ENCODE peak calls at places on chromosomes 16 and 17, in eight cellular contexts. O is lower leg skin, T is thoracic aorta, N is body of pancreas, G is fibroblast of lung, L is cardiac fibroblast, Z is lower lobe of right lung, C is brain microvascular endothelial cell. R is an unnamed sample.

GRCh38 chr17:80539022-80539421 is 5.6 kb upstream of the RPTOR start:
- DNase-seq in Z (no peak), N (no peak), O (no peak), T (no peak), L (no peak), G (no peak), C (no peak), R (no peak)

GRCh38 chr17:30905742-30906100 is 317 bp downstream of the TEFM start:
- DNase-seq in G (no peak), L (no peak), N (no peak), O (no peak), C (peak), Z (no peak), T (no peak), R (no peak)

GRCh38 chr16:58197314-58198012 is 443 bp downstream of the CSNK2A2 start:
- DNase-seq in G (no peak), N (no peak), Z (no peak), T (no peak), C (no peak), L (no peak), O (no peak), R (peak)

GRCh38 chr16:22634913-22635312 is 124.2 kb downstream of the NPIPB5 start:
- DNase-seq in N (no peak), Z (no peak), L (no peak), O (no peak), G (no peak), C (no peak), T (no peak), R (no peak)

GRCh38 chr16:68529931-68530667 is 9.0 kb upstream of the ZFP90 start:
- DNase-seq in T (peak), Z (peak), O (peak), L (peak), G (peak), C (peak), N (peak), R (peak)

GRCh38 chr17:5011928-5012327 is 14.2 kb downstream of the KIF1C start:
- DNase-seq in Z (no peak), C (peak), G (peak), T (no peak), N (no peak), O (no peak), L (peak), R (no peak)

GRCh38 chr16:23355106-23355670 is 53.1 kb downstream of the SCNN1B start:
- DNase-seq in T (no peak), Z (peak), O (no peak), G (no peak), L (no peak), N (no peak), C (no peak), R (no peak)

GRCh38 chr17:66739553-66739952 is 95.4 kb upstream of the CACNG5 start:
- DNase-seq in N (no peak), T (no peak), Z (no peak), C (no peak), O (no peak), G (no peak), L (no peak), R (no peak)

GRCh38 chr17:47670064-47670463 is 20.3 kb downstream of the KPNB1 start:
- DNase-seq in C (no peak), N (no peak), T (no peak), O (no peak), Z (no peak), L (no peak), G (no peak), R (no peak)

GRCh38 chr17:19867654-19868395 is at the start of gene ULK2:
- DNase-seq in O (peak), Z (peak), L (peak), G (peak), T (no peak), N (peak), C (peak), R (peak)

GRCh38 chr17:79607941-79608728 is 2.7 kb downstream of the RBFOX3 start:
- DNase-seq in N (peak), Z (no peak), L (peak), G (no peak), C (peak), T (no peak), O (no peak), R (no peak)

GRCh38 chr17:80254396-80255241 is 6.0 kb upstream of the RNF213 start:
- DNase-seq in Z (no peak), C (peak), N (peak), G (peak), T (peak), L (peak), O (no peak), R (peak)

GRCh38 chr17:29581583-29582253 is 7.7 kb downstream of the GIT1 start:
- DNase-seq in L (no peak), O (peak), N (peak), T (no peak), C (no peak), G (no peak), Z (peak), R (peak)

GRCh38 chr16:80824623-80825364 is 20.4 kb upstream of the CDYL2 start:
- DNase-seq in C (peak), L (peak), O (no peak), G (peak), Z (no peak), T (no peak), N (peak), R (no peak)

GRCh38 chr17:72587773-72588511 is 467.1 kb downstream of the SOX9 start:
- DNase-seq in Z (no peak), L (peak), O (no peak), N (no peak), C (peak), T (no peak), G (peak), R (peak)

GRCh38 chr16:50709980-50710379 is 16.6 kb downstream of the NOD2 start:
- DNase-seq in N (no peak), G (no peak), C (no peak), O (no peak), L (no peak), Z (no peak), T (no peak), R (no peak)

GRCh38 chr17:78977681-78977943 is 2.1 kb downstream of the LGALS3BP start:
- DNase-seq in O (no peak), N (no peak), T (no peak), L (no peak), G (no peak), Z (no peak), C (no peak), R (no peak)

GRCh38 chr17:77565166-77565565 is 393.3 kb upstream of the TNRC6C start:
- DNase-seq in N (no peak), L (no peak), C (no peak), T (no peak), Z (peak), G (no peak), O (no peak), R (no peak)

GRCh38 chr17:65573283-65573603 is 11.8 kb upstream of the AXIN2 start:
- DNase-seq in Z (no peak), O (no peak), N (no peak), L (no peak), G (no peak), C (no peak), T (no peak), R (no peak)

GRCh38 chr16:293043-293775 is 10.2 kb downstream of the PDIA2 start:
- DNase-seq in G (no peak), L (no peak), Z (no peak), O (no peak), N (no peak), T (no peak), C (no peak), R (no peak)

GRCh38 chr17:56679767-56680422 is 86.4 kb downstream of the NOG start:
- DNase-seq in T (no peak), N (no peak), L (no peak), Z (no peak), O (no peak), G (no peak), C (peak), R (no peak)

GRCh38 chr17:75667825-75668224 is 687 bp downstream of the SAP30BP start:
- DNase-seq in O (no peak), N (no peak), C (no peak), T (no peak), Z (no peak), G (no peak), L (no peak), R (no peak)

GRCh38 chr17:6413073-6413472 is 21.8 kb downstream of the AIPL1 start:
- DNase-seq in Z (no peak), O (no peak), G (peak), C (no peak), T (no peak), N (no peak), L (peak), R (no peak)

GRCh38 chr16:81703177-81704155 is 75.6 kb upstream of the PLCG2 start:
- DNase-seq in T (no peak), N (no peak), G (peak), L (peak), O (no peak), Z (peak), C (peak), R (peak)

GRCh38 chr16:66706506-66706880 is 9.9 kb upstream of the CMTM4 start:
- DNase-seq in T (no peak), O (no peak), N (no peak), Z (no peak), C (no peak), L (peak), G (no peak), R (peak)

GRCh38 chr16:28924399-28924761 is 658 bp downstream of the RABEP2 start:
- DNase-seq in C (no peak), G (no peak), O (no peak), Z (no peak), L (no peak), N (no peak), T (no peak), R (no peak)

GRCh38 chr17:75808905-75809621 is 24.5 kb downstream of the UNK start:
- DNase-seq in G (peak), O (peak), N (peak), T (no peak), Z (peak), C (peak), L (peak), R (no peak)

DNA sequence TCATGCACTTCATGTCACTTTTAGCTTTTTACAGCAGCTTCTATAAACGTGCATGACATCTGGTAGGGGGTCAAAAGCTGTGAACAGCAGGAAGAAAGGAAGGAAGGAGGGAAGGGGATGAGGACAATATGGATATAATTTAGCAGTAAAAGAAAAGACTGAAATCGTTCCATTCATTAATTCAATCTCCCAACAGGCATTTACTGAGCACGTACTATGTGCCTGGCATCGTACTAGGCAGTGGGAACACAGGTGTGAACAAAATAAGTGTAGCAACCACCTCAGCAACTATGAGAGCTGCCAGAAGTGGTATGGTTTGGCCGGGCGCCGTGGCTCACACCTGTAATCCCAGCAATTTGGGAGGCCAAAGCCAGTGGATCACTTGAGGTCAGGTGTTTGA is 19.1 kb upstream of the USP7 start:
- DNase-seq in O (no peak), Z (no peak), N (no peak), G (no peak), L (no peak), C (no peak), T (no peak), R (no peak)
- H3K4me3 ChIP-seq in O (no peak), Z (no peak), N (no peak), G (no peak), L (no peak), C (no peak), T (no peak), R (no peak)

GRCh38 chr17:17385502-17385901 is 82.3 kb downstream of the NT5M start:
- DNase-seq in G (no peak), Z (no peak), O (no peak), T (no peak), C (no peak), N (no peak), L (no peak), R (no peak)

GRCh38 chr17:17386143-17386800 is 83.1 kb downstream of the NT5M start:
- DNase-seq in Z (no peak), L (no peak), O (no peak), C (no peak), G (no peak), N (no peak), T (no peak), R (no peak)

GRCh38 chr17:17388657-17389496 is 85.7 kb downstream of the NT5M start:
- DNase-seq in T (no peak), N (no peak), O (no peak), G (no peak), Z (no peak), C (no peak), L (no peak), R (no peak)

GRCh38 chr17:17387017-17387416 is 83.8 kb downstream of the NT5M start:
- DNase-seq in T (no peak), N (peak), C (no peak), O (no peak), L (no peak), Z (no peak), G (no peak), R (peak)

DNA sequence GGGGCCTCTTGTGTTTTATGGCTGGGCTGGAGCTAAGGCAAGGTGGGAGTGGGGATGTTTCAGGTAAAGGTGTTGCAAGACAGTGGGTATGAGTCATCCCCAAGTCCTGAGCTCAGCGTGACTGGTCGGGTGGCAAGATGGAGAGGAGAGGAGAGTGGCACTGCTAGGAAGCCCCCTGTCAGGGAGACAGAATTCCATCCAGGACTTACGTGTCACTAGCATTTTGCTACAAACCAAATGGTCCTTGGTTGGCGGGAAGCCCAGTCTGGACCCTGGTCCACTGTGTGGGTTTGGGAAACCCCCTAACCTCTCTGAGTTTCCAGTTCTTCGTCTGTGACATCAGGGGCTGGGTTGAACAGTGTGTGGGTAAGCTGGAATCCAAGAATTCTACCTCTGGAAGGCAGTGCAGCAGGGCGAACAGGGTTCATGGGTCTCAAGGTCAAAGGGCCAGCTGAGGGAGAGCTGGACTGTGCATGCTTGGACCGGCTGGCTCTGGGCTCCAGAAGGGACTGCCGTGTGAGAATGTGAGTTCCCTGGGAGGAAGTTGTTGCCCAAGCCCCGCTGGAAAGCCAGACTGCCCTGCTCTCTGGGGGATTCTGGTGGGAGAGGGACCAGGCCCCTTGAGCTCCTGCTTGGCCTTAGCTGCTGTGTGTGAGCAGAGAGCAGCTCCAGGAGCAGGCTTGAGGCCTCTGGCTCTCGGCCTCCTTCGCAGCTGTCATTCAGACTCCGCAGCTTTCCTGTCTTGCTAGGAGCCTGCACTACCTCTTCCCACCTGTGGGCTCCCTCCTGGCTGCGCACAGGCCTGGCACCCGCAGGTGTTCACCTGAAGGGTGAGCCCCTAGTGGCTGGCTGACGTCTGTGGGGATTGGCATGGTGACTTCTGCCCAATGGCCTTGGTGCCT is 84.5 kb downstream of the NT5M start:
- DNase-seq in O (no peak), C (no peak), L (no peak), Z (peak), N (peak), G (no peak), T (no peak), R (peak)
- TF ChIP-seq CTCF in O (no peak), C (peak), L (peak), Z (peak), N (peak), G (peak), T (no peak), R (peak)

DNA sequence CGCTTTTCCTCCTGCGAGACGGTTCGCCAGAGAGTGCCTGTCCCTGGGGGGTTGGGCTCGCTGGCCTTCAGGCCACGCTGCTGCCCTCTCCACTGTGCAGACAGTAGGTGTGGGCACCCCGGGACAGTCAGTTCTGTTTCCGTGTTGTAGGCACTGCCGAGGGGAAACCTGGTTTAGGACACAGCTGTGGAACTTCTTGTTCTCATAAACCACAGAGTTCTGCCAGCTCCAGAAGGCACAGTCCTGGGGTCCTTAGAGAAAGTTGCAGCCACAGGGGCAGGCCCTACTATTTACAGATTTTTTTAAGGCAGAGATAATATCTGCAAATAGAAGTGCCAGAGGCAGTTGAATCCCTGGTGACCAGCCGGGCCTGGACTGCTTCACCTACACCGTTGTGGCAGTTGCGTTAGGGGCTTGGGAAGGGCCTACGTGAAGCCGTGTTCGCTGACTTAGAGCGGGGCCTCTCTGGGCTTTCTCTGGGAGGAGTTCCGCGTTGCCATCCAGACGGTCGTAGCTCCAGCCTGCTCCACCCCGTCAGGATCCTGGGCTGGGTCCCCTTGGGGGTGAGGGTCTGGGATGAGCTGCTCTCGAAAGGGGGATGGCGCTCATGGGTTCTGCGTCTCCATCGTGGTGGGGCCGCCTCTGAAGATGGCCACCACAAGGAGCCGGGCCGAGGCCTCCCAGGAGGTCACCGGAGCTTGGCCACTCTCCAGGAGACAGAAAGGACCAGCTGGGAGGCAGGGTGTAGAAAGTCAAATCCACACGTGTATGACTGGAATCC is 126.3 kb downstream of the BANP start:
- DNase-seq in N (no peak), G (no peak), O (no peak), C (no peak), T (no peak), L (no peak), Z (peak), R (no peak)
- H3K4me3 ChIP-seq in N (no peak), G (no peak), O (no peak), C (no peak), T (no peak), L (no peak), Z (no peak), R (no peak)

GRCh38 chr17:59451706-59452105 is 113.7 kb upstream of the DHX40 start:
- DNase-seq in N (no peak), T (no peak), L (peak), Z (no peak), O (no peak), C (peak), G (peak), R (no peak)
- TF ChIP-seq CTCF in N (no peak), T (no peak), L (no peak), Z (no peak), O (no peak), C (no peak), G (no peak), R (no peak)

DNA sequence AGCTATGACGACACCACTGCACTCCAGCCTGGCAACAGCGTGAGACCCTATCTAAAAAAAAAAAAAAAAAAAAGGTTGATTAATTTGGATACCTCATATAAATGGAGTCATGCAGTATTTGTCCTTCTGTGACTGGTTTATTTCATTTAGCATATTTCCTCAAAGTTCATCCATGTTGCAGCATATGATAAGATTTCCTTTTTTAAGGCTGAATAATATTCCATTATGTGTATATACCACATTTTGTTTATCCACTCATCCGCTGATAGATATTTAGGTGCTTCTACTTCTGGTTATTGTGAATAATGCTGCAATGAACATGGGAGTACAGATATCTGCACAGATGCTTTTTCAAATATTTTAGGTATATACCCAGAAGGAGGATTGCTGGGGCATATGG is 43.3 kb upstream of the TMC5 start:
- DNase-seq in C (no peak), L (no peak), Z (no peak), T (no peak), G (no peak), O (no peak), N (no peak), R (no peak)
- H3K4me3 ChIP-seq in C (no peak), L (no peak), Z (no peak), T (no peak), G (no peak), O (no peak), N (no peak), R (no peak)

DNA sequence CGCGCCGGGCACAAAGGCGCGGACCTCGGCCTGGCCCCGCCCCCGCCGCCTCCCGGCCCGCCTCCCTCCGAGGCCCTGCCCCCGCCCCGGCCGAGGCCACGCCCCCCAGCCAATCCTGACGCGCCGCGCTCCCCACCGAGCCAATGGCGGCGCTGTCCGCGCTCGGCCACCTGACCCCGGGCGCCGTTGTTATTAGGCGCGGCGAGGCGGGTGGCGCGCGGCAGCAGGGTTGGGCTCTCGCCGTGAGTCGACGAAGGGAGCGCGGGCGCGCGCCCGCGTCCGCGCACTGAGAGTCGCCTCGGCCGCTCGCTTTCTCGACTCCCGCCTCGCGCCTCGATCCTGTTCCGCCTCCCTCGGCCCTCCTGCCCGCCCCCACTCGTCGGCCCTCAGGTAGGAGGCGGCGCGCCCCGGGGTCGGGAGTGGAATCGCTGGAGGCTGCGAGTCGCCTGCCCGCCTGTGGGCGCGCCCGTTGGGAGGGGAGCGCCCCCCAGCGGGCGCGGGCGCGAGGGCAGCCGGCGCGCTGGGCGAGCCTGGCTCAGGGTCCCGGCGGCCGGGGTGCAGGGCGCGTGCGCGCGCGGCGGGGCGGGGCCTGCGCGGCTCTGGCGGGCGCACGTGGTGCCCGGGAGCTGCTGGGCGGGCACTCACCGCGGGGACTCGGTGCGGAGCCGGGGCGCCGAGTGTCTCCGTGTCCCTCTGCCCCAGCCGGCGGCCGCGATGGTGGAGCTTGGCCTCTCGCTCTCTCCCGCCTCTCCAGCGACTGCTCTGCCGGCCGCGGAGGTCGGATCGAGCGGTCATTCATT is 405 bp upstream of the CBLN1 start:
- DNase-seq in Z (peak), N (peak), G (peak), L (peak), T (no peak), C (peak), O (peak), R (peak)
- TF ChIP-seq CTCF in Z (no peak), N (peak), G (no peak), L (no peak), T (no peak), C (no peak), O (no peak), R (peak)